ENCODE peak calls at places on chromosomes 2 and 18, in eight cellular contexts. H is mucosa of descending colon; O is NCI-H446; J is NAMALWA; C is NCI-H2029 treated with DMSO at 0.1 percent for 48 hours; E is HFFc6; M is SK-N-MC; B is CD8-positive, alpha-beta memory T cell. S is an unnamed sample.

GRCh38 chr2:98479959-98480524 is 35.4 kb downstream of the INPP4A start:
- DNase-seq in H (peak; percentile 55), O (peak; percentile 85), J (no peak), C (peak; percentile 75), E (peak; percentile 63), M (peak; percentile 40), B (peak; percentile 38), S (no peak)

GRCh38 chr18:76847926-76848325 is 25.6 kb downstream of the ZNF236 start:
- DNase-seq in H (no peak), O (no peak), J (peak; percentile 19), C (no peak), E (no peak), M (no peak), B (no peak), S (no peak)

GRCh38 chr2:176729706-176730569 is 460.7 kb downstream of the MTX2 start:
- DNase-seq in H (no peak), O (peak; percentile 42), J (no peak), C (peak; percentile 86), E (peak; percentile 18), M (no peak), B (no peak), S (no peak)

GRCh38 chr2:73111300-73112025 is 1.3 kb downstream of the RAB11FIP5 start:
- DNase-seq in H (peak; percentile 66), O (no peak), J (peak; percentile 50), C (no peak), E (peak; percentile 42), M (no peak), B (no peak), S (no peak)

GRCh38 chr2:55163258-55163657 is 68.8 kb downstream of the CLHC1 start:
- DNase-seq in H (no peak), O (no peak), J (no peak), C (no peak), E (peak; percentile 76), M (no peak), B (no peak), S (no peak)

GRCh38 chr2:218569661-218570500 is 1.2 kb downstream of the CNOT9 start:
- DNase-seq in H (no peak), O (peak; percentile 14), J (peak; percentile 57), C (no peak), E (peak; percentile 52), M (no peak), B (no peak), S (no peak)

GRCh38 chr2:239159476-239159911 is 241.3 kb downstream of the HDAC4 start:
- DNase-seq in H (peak; percentile 14), O (no peak), J (no peak), C (no peak), E (no peak), M (no peak), B (no peak), S (no peak)

GRCh38 chr2:96868555-96869280 is 1.2 kb downstream of the SEMA4C start:
- DNase-seq in H (peak; percentile 86), O (peak; percentile 18), J (no peak), C (no peak), E (peak; percentile 80), M (no peak), B (peak; percentile 45), S (peak; percentile 85)

GRCh38 chr2:20449501-20450200 is 2.8 kb downstream of the RHOB start:
- DNase-seq in H (no peak), O (no peak), J (no peak), C (no peak), E (no peak), M (no peak), B (no peak), S (no peak)

GRCh38 chr2:127429844-127430425 is 11.7 kb downstream of the PROC start:
- DNase-seq in H (no peak), O (no peak), J (no peak), C (no peak), E (no peak), M (no peak), B (no peak), S (no peak)

GRCh38 chr2:216052420-216052819 is 29.2 kb downstream of the PECR start:
- DNase-seq in H (no peak), O (no peak), J (no peak), C (no peak), E (no peak), M (no peak), B (no peak), S (no peak)

GRCh38 chr18:78580835-78581339 is 398.7 kb upstream of the SALL3 start:
- DNase-seq in H (no peak), O (no peak), J (no peak), C (no peak), E (no peak), M (no peak), B (no peak), S (no peak)

GRCh38 chr2:142748559-142749099 is 128.8 kb upstream of the KYNU start:
- DNase-seq in H (no peak), O (no peak), J (no peak), C (no peak), E (no peak), M (no peak), B (no peak), S (no peak)

GRCh38 chr18:37540424-37541121 is 25.0 kb downstream of the CELF4 start:
- DNase-seq in H (no peak), O (no peak), J (no peak), C (no peak), E (no peak), M (no peak), B (no peak), S (no peak)

GRCh38 chr2:232998666-232998985 is 14.4 kb downstream of the NGEF start:
- DNase-seq in H (no peak), O (no peak), J (no peak), C (no peak), E (no peak), M (no peak), B (no peak), S (no peak)

GRCh38 chr2:179543361-179543901 is 278.8 kb upstream of the SESTD1 start:
- DNase-seq in H (no peak), O (no peak), J (no peak), C (no peak), E (peak; percentile 53), M (no peak), B (no peak), S (no peak)

GRCh38 chr18:43396266-43396665 is 119.0 kb upstream of the SYT4 start:
- DNase-seq in H (no peak), O (peak; percentile 40), J (peak; percentile 44), C (peak; percentile 22), E (peak; percentile 2), M (no peak), B (no peak), S (no peak)

S was measured in GM19239.